ENCODE peak calls at places on chromosomes 12 and 14, in six cellular contexts. O, L, S, A, Z and J are unnamed samples.

GRCh38 chr12:62210422-62210821 is 49.8 kb upstream of the USP15 start:
- DNase-seq in O (no peak), S (no peak), L (peak; percentile 27), Z (peak; percentile 37), A (peak; percentile 55), J (peak; percentile 33)

GRCh38 chr12:98509063-98509462 is 6.3 kb upstream of the TMPO start:
- DNase-seq in A (no peak), S (no peak), L (no peak), O (no peak), Z (no peak), J (no peak)

GRCh38 chr12:103877288-103877687 is 36.3 kb upstream of the NT5DC3 start:
- DNase-seq in Z (no peak), O (no peak), L (no peak), A (no peak), S (no peak), J (no peak)

GRCh38 chr14:56570295-56570694 is 9.3 kb upstream of the TMEM260 start:
- DNase-seq in L (no peak), Z (no peak), O (no peak), S (no peak), A (no peak), J (no peak)

GRCh38 chr12:120529641-120530314 is 820 bp upstream of the COQ5 start:
- DNase-seq in A (peak; percentile 63), L (peak; percentile 57), S (no peak), O (no peak), Z (peak; percentile 40), J (no peak)

GRCh38 chr14:38078393-38078792 is 129.3 kb upstream of the SSTR1 start:
- DNase-seq in A (no peak), L (no peak), Z (no peak), S (peak; percentile 71), O (no peak), J (peak; percentile 33)

GRCh38 chr14:64997108-64997794 is 10.6 kb downstream of the FNTB start:
- DNase-seq in A (no peak), O (no peak), S (no peak), Z (no peak), L (peak; percentile 57), J (no peak)

GRCh38 chr12:96398422-96399080 is 1.7 kb downstream of the CDK17 start:
- DNase-seq in Z (no peak), S (no peak), O (no peak), A (no peak), L (no peak), J (no peak)

GRCh38 chr12:65879878-65880277 is 55.6 kb downstream of the HMGA2 start:
- DNase-seq in Z (no peak), A (no peak), O (no peak), L (peak; percentile 95), S (no peak), J (no peak)

GRCh38 chr14:37901978-37902377 is 305.7 kb upstream of the SSTR1 start:
- DNase-seq in A (no peak), L (peak; percentile 20), Z (no peak), O (peak; percentile 66), S (no peak), J (no peak)

GRCh38 chr12:10672231-10672868 is 1.5 kb downstream of the STYK1 start:
- DNase-seq in Z (no peak), S (no peak), A (no peak), L (no peak), O (no peak), J (peak; percentile 42)

GRCh38 chr14:69716483-69717187 is 50.3 kb upstream of the SRSF5 start:
- DNase-seq in L (peak; percentile 95), A (peak; percentile 55), Z (no peak), O (no peak), S (no peak), J (no peak)

GRCh38 chr12:9750276-9751203 is 10.2 kb downstream of the CD69 start:
- DNase-seq in L (peak; percentile 56), S (peak; percentile 81), Z (peak; percentile 76), O (peak; percentile 48), A (peak; percentile 78), J (no peak)

GRCh38 chr12:88122666-88123065 is 19.2 kb downstream of the CEP290 start:
- DNase-seq in S (no peak), Z (no peak), A (no peak), O (no peak), L (no peak), J (no peak)

GRCh38 chr14:53231166-53231565 is 78.0 kb upstream of the DDHD1 start:
- DNase-seq in A (no peak), L (no peak), S (no peak), O (no peak), Z (no peak), J (no peak)

GRCh38 chr12:15527201-15527782 is 205.0 kb downstream of the PTPRO start:
- DNase-seq in L (peak; percentile 14), A (no peak), S (no peak), Z (no peak), O (peak; percentile 12), J (no peak)

GRCh38 chr14:63855272-63855671 is 2.5 kb downstream of the SYNE2 start:
- DNase-seq in Z (no peak), O (no peak), L (no peak), A (no peak), S (no peak), J (no peak)
- H3K27ac ChIP-seq in Z (no peak overlapping the region), O (peak overlapping the region; percentile 47), L (no peak overlapping the region), A (no peak overlapping the region), S (no peak overlapping the region), J (no peak overlapping the region)

DNA sequence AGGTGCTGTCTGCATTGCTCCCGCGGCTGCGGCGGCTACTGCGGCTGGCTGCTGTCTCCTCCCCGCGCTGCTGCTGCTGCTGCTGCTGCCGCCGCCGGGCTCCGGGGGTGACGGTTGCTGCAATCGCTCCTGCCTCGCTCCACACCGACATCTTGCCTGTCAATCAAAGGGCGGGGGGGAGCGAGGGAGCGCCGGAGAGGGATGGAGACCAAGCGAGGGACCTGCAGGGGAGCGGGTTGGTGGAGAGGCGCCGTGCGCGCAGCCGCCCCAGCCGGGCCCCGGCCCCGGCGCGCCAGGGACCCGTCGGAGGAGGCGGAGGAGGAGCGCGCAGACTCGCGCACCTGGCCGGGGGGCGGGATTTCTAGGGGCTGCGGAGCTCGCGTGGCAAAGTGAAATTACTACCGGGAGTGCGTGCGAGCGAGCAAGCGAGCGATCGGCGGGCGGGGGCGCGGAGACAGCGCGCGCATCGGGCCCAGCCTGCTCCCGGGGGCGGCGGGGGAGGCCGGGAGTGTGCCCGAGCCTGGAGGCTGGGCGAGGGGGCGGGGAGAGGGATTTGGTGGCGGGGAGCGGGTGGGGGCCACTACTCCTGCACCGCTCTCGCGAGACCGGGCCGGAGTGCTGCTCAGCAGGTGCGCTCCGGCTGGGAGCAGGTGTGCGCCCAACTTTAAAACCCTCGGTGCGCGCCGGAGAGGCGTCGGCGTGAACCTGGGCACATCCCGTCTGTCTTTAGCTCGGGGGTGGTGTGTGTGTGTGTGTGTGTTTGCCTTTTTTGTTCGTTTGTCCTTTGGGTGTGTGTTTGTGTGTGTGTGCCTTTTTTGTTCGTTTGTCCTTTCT is at the start of gene KSR2:
- DNase-seq in A (peak; percentile 91), S (no peak), Z (peak; percentile 18), O (peak; percentile 3), L (peak; percentile 49), J (peak; percentile 12)
- H3K4me3 ChIP-seq in A (peak within 1 kb of the TSS; percentile 44), S (peak within 1 kb of the TSS; percentile 40), Z (no peak within 1 kb of the TSS), O (peak within 1 kb of the TSS; percentile 43), L (no peak within 1 kb of the TSS), J (peak within 1 kb of the TSS; percentile 23)

GRCh38 chr12:48980389-48980952 is 2.3 kb downstream of the WNT1 start:
- DNase-seq in L (no peak), O (no peak), S (no peak), Z (no peak), A (peak; percentile 53), J (peak; percentile 67)
- TF ChIP-seq CTCF in L (no peak), O (no peak), S (no peak), Z (no peak), A (peak; percentile 17), J (no peak)

GRCh38 chr12:3251067-3251466 is 173.9 kb downstream of the TSPAN9 start:
- DNase-seq in S (no peak), O (no peak), L (no peak), Z (no peak), A (no peak), J (no peak)
- H3K27ac ChIP-seq in S (no peak overlapping the region), O (peak overlapping the region; percentile 92), L (no peak overlapping the region), Z (no peak overlapping the region), A (no peak overlapping the region), J (no peak overlapping the region)

GRCh38 chr14:85313801-85314207 is 216.1 kb upstream of the FLRT2 start:
- DNase-seq in S (no peak), Z (no peak), A (no peak), L (peak; percentile 81), O (no peak), J (no peak)
- H3K4me3 ChIP-seq in S (no peak overlapping the region), Z (no peak overlapping the region), A (no peak overlapping the region), L (no peak overlapping the region), O (no peak overlapping the region), J (no peak overlapping the region)

GRCh38 chr12:52984136-52984535 is 22.1 kb upstream of the EIF4B start:
- DNase-seq in Z (no peak), O (no peak), A (no peak), L (no peak), S (no peak), J (no peak)
- TF ChIP-seq CTCF in Z (peak; percentile 34), O (no peak), A (no peak), L (peak; percentile 12), S (no peak), J (no peak)

GRCh38 chr14:74615735-74616134 is 3.7 kb upstream of the LTBP2 start:
- DNase-seq in S (no peak), Z (no peak), L (no peak), O (no peak), A (no peak), J (no peak)

GRCh38 chr14:74616507-74616906 is 4.5 kb upstream of the LTBP2 start:
- DNase-seq in L (peak; percentile 93), Z (peak; percentile 34), A (peak; percentile 61), S (peak; percentile 84), O (no peak), J (no peak)

GRCh38 chr14:74614508-74615495 is 2.8 kb upstream of the LTBP2 start:
- DNase-seq in Z (no peak), L (peak; percentile 58), A (no peak), S (no peak), O (no peak), J (no peak)

GRCh38 chr14:74618078-74618952 is 6.3 kb upstream of the LTBP2 start:
- DNase-seq in S (peak; percentile 87), Z (no peak), L (peak; percentile 77), O (no peak), A (no peak), J (peak; percentile 71)

GRCh38 chr14:74616996-74617700 is 5.1 kb upstream of the LTBP2 start:
- DNase-seq in Z (no peak), A (no peak), S (peak; percentile 79), L (peak; percentile 72), O (no peak), J (no peak)
- H3K27ac ChIP-seq in Z (no peak overlapping the region), A (peak overlapping the region; percentile 11), S (no peak overlapping the region), L (peak overlapping the region; percentile 57), O (peak overlapping the region; percentile 56), J (no peak overlapping the region)

DNA sequence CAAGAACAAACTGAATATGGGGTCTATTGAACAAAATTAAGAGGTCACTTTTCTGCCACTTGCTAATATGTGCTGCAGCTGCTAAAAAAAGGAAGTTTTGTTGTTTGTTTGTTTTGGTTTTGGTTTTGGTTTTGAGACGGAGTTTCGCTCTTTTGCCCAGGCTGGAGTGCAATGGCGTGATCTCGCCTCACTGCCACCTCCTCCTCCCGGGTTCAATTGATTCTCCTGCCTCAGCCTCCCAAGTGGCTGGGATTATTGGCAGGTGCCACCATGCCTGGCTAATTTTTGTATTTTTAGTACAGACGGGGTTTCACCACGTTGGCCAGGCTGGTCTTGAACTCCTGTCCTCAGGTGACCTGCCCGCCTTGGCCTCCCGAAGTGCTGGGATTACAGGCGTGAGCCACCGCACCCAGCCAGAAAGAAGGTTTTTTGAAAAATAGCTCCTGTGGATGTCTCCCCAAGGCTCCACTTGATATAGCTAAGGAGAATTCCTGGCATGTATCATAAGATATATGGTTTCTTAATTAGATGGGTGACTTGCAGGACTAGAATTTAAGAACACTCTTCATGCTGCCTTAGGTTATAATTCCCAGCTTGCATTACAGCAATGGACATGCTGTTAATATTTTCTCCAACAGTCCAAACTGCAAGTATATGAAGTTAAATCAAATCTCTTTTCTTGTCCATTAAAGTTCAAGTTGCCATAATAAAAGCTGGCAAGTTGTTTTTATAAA is 237.6 kb upstream of the AMIGO2 start:
- DNase-seq in S (peak; percentile 79), A (no peak), Z (no peak), L (peak; percentile 54), O (no peak), J (no peak)
- H3K4me3 ChIP-seq in S (peak overlapping the region; percentile 11), A (no peak overlapping the region), Z (no peak overlapping the region), L (no peak overlapping the region), O (peak overlapping the region; percentile 35), J (no peak overlapping the region)